ENCODE peak calls at places on chromosomes 6 and 20, in eight cellular contexts. H is GM06990, U is mammary epithelial cell, G is left lung, J is GM12865, L is nephron progenitor cell, O is epithelial cell of esophagus, R is AG10803. K is an unnamed sample.

GRCh38 chr20:40811004-40811403 is 122.0 kb upstream of the MAFB start:
- DNase-seq in H (no peak), J (no peak), O (no peak), U (no peak), G (no peak), R (no peak), L (no peak), K (no peak)

GRCh38 chr6:38603966-38604365 is 35.8 kb downstream of the BTBD9 start:
- DNase-seq in L (no peak), G (no peak), U (no peak), J (no peak), H (no peak), O (peak; percentile 8), R (peak; percentile 62), K (no peak)

GRCh38 chr20:22473293-22473692 is 111.1 kb downstream of the FOXA2 start:
- DNase-seq in L (no peak), O (no peak), J (peak; percentile 5), U (no peak), R (no peak), H (no peak), G (no peak), K (no peak)

GRCh38 chr6:100449239-100449691 is 15.5 kb downstream of the SIM1 start:
- DNase-seq in J (no peak), L (no peak), U (no peak), O (no peak), G (no peak), H (no peak), R (no peak), K (no peak)

GRCh38 chr20:33561981-33562601 is 72.2 kb downstream of the CBFA2T2 start:
- DNase-seq in J (no peak), R (peak; percentile 95), U (peak; percentile 82), O (peak; percentile 93), H (no peak), G (peak; percentile 39), L (no peak), K (no peak)

GRCh38 chr6:161257778-161258457 is 15.9 kb downstream of the AGPAT4 start:
- DNase-seq in U (no peak), H (no peak), L (no peak), R (peak; percentile 89), G (no peak), J (no peak), O (peak; percentile 39), K (no peak)

GRCh38 chr20:1119128-1119505 is 715 bp downstream of the PSMF1 start:
- DNase-seq in G (no peak), R (no peak), J (no peak), U (no peak), O (peak; percentile 16), L (no peak), H (no peak), K (no peak)

GRCh38 chr6:87789198-87789899 is 87.3 kb upstream of the AKIRIN2 start:
- DNase-seq in G (peak; percentile 50), U (peak; percentile 89), L (no peak), O (peak; percentile 94), H (no peak), J (no peak), R (peak; percentile 71), K (no peak)

GRCh38 chr20:4894981-4895381 is 106.3 kb downstream of the SLC23A2 start:
- DNase-seq in O (no peak), L (no peak), R (no peak), H (no peak), G (no peak), J (peak; percentile 40), U (no peak), K (no peak)

GRCh38 chr6:30061766-30062458 is 847 bp downstream of the POLR1H start:
- DNase-seq in L (peak; percentile 8), R (peak; percentile 22), O (peak; percentile 36), G (no peak), U (peak; percentile 48), J (peak; percentile 62), H (no peak), K (no peak)

GRCh38 chr6:140773276-140773675 is 1359.4 kb upstream of the GJE1 start:
- DNase-seq in J (no peak), U (no peak), G (no peak), R (no peak), O (peak; percentile 52), H (no peak), L (no peak), K (no peak)

GRCh38 chr20:2002365-2002764 is 8.5 kb upstream of the PDYN start:
- DNase-seq in R (no peak), U (no peak), H (no peak), J (no peak), L (no peak), G (no peak), O (no peak), K (no peak)

GRCh38 chr20:54856202-54856601 is 380.8 kb downstream of the DOK5 start:
- DNase-seq in O (no peak), J (no peak), L (no peak), H (no peak), G (no peak), R (no peak), U (no peak), K (no peak)

GRCh38 chr6:54910326-54910952 is 63.9 kb downstream of the FAM83B start:
- DNase-seq in J (no peak), R (no peak), U (no peak), H (no peak), O (no peak), G (no peak), L (no peak), K (no peak)

GRCh38 chr20:571754-572331 is 28.3 kb upstream of the CSNK2A1 start:
- DNase-seq in O (no peak), L (peak; percentile 66), R (peak; percentile 15), H (no peak), J (no peak), U (no peak), G (peak; percentile 36), K (no peak)

GRCh38 chr20:64239449-64240242 is 15.9 kb upstream of the PCMTD2 start:
- DNase-seq in J (no peak), U (no peak), L (no peak), R (no peak), O (no peak), G (no peak), H (peak; percentile 34), K (no peak)

GRCh38 chr20:56629464-56630085 is 469 bp downstream of the TFAP2C start:
- DNase-seq in U (no peak), O (no peak), L (peak; percentile 19), H (peak; percentile 9), R (no peak), G (no peak), J (no peak), K (no peak)

GRCh38 chr6:131250121-131250520 is 114.9 kb downstream of the AKAP7 start:
- DNase-seq in H (peak; percentile 25), R (peak; percentile 45), J (peak; percentile 29), G (peak; percentile 74), L (peak; percentile 47), O (peak; percentile 50), U (peak; percentile 59), K (peak; percentile 1)
- TF ChIP-seq CTCF in H (no peak), R (no peak), J (no peak), G (no peak), L (no peak), O (no peak), U (no peak), K (no peak)

GRCh38 chr20:18625907-18626655 is 38.2 kb downstream of the DTD1 start:
- DNase-seq in J (no peak), L (no peak), U (no peak), O (no peak), H (no peak), R (no peak), G (no peak), K (no peak)

GRCh38 chr20:18633411-18633810 is 45.6 kb downstream of the DTD1 start:
- DNase-seq in O (no peak), J (no peak), G (no peak), U (no peak), H (no peak), L (no peak), R (no peak), K (no peak)

GRCh38 chr20:18632196-18632789 is 44.4 kb downstream of the DTD1 start:
- DNase-seq in J (peak; percentile 74), R (peak; percentile 57), H (peak; percentile 24), U (peak; percentile 20), O (peak; percentile 62), L (peak; percentile 78), G (peak; percentile 61), K (peak; percentile 10)

GRCh38 chr20:18624948-18625347 is 37.1 kb downstream of the DTD1 start:
- DNase-seq in R (no peak), O (no peak), J (no peak), U (no peak), L (no peak), H (no peak), G (no peak), K (no peak)

DNA sequence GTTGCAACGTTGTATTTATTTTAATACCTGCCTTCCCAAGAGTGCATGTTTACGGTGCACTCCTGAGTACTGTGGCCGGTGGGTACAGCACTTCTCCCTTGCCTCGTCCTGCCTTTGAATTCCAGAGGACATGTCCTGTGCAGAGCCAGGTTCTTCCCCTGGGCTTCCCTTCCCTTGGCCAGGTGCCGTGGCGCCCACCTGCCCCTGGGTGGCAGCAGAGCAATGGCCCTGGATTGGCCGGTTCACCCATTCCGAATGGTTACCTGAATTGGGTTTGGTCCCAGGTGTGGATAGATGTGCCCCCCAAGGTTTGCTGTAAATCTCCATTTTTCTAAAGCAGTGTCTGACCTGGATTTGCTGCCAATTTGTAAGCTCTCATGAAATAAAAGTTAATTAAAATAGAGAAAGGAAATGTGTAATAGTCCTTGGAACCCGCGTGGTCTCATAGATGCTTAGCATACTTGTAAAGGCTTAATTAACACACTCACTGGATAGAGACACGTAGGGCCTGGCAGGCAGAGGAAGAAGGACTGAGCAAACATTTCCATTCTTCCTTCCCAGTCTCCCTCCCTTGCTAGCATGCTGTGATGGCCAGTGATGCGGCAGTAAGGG is 40.6 kb downstream of the DTD1 start:
- DNase-seq in J (peak; percentile 23), L (peak; percentile 37), H (no peak), G (no peak), U (peak; percentile 8), O (peak; percentile 27), R (no peak), K (no peak)
- TF ChIP-seq CTCF in J (peak; percentile 66), L (peak; percentile 51), H (peak; percentile 73), G (peak; percentile 29), U (peak; percentile 73), O (peak; percentile 68), R (peak; percentile 50), K (peak; percentile 79)

DNA sequence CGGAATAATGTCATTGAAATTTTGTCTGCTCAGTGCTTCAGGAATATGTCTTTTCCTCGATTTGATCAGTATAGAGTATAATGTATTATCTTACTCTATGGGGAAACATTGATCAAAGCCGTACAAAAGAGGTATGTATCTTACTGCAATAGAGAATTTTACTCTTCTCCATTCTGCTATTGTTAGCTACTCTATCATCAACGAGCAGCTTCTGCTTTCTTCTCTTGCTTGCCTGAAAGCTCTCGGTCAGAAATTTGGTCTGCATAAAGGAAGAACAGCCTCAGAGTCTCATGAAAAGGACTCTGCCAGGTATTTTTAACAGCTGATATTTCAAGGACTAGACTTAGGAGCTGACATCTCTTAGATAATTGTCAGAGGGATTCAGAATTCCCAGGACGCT is 545.8 kb upstream of the ARID1B start:
- DNase-seq in U (no peak), R (no peak), O (no peak), G (no peak), H (no peak), L (no peak), J (no peak), K (no peak)
- TF ChIP-seq CTCF in U (no peak), R (no peak), O (no peak), G (no peak), H (no peak), L (no peak), J (no peak), K (no peak)

GRCh38 chr6:71403422-71404134 is 115.0 kb downstream of the OGFRL1 start:
- DNase-seq in U (no peak), R (no peak), J (no peak), G (no peak), O (peak; percentile 28), H (no peak), L (no peak), K (no peak)
- TF ChIP-seq CTCF in U (no peak), R (no peak), J (no peak), G (no peak), O (no peak), H (no peak), L (no peak), K (no peak)